ENCODE peak calls at places on chromosomes 13 and 19, in four cellular contexts. C, L, A and Q are unnamed samples.

GRCh38 chr13:72383646-72384045 is 343.8 kb downstream of the MZT1 start:
- DNase-seq in C (no peak), L (no peak), A (no peak), Q (no peak)

GRCh38 chr19:34145741-34146202 is 26.5 kb upstream of the LSM14A start:
- DNase-seq in C (no peak), L (peak), A (no peak), Q (no peak)

GRCh38 chr13:45695198-45695730 is 6.9 kb upstream of the CBY2 start:
- DNase-seq in C (no peak), L (no peak), A (no peak), Q (no peak)

GRCh38 chr13:18628428-18628827 is 553.2 kb downstream of the TUBA3C start:
- DNase-seq in C (no peak), L (no peak), A (peak), Q (no peak)

GRCh38 chr13:110421696-110422395 is 114.8 kb downstream of the COL4A2 start:
- DNase-seq in C (no peak), L (no peak), A (no peak), Q (peak)

GRCh38 chr13:23683084-23683483 is 112.9 kb downstream of the TNFRSF19 start:
- DNase-seq in C (no peak), L (no peak), A (no peak), Q (no peak)

GRCh38 chr13:108322206-108322824 is 52.8 kb downstream of the TNFSF13B start:
- DNase-seq in C (no peak), L (peak), A (no peak), Q (peak)

GRCh38 chr13:78657699-78658629 is 991 bp downstream of the OBI1 start:
- DNase-seq in C (no peak), L (no peak), A (no peak), Q (no peak)

GRCh38 chr13:23644527-23644926 is 74.3 kb downstream of the TNFRSF19 start:
- DNase-seq in C (no peak), L (no peak), A (no peak), Q (no peak)

GRCh38 chr19:6453951-6454565 is 5.5 kb downstream of the SLC25A23 start:
- DNase-seq in C (no peak), L (peak), A (no peak), Q (no peak)

GRCh38 chr19:52200044-52200443 is 10.2 kb downstream of the PPP2R1A start:
- DNase-seq in C (peak), L (no peak), A (no peak), Q (peak)

GRCh38 chr13:74136089-74136658 is 2.0 kb upstream of the KLF12 start:
- DNase-seq in C (peak), L (peak), A (peak), Q (no peak)

GRCh38 chr13:70253411-70253810 is 145.2 kb upstream of the KLHL1 start:
- DNase-seq in C (no peak), L (no peak), A (no peak), Q (no peak)

GRCh38 chr19:40266111-40266510 is 19.0 kb downstream of the AKT2 start:
- DNase-seq in C (peak), L (no peak), A (peak), Q (no peak)

GRCh38 chr19:51777570-51778460 is 16.8 kb downstream of the FPR2 start:
- DNase-seq in C (peak), L (peak), A (peak), Q (peak)

GRCh38 chr13:48817166-48817802 is 158.4 kb upstream of the FNDC3A start:
- DNase-seq in C (no peak), L (no peak), A (no peak), Q (no peak)

GRCh38 chr19:52102782-52103181 is 7.2 kb upstream of the ZNF841 start:
- DNase-seq in C (no peak), L (no peak), A (no peak), Q (no peak)

DNA sequence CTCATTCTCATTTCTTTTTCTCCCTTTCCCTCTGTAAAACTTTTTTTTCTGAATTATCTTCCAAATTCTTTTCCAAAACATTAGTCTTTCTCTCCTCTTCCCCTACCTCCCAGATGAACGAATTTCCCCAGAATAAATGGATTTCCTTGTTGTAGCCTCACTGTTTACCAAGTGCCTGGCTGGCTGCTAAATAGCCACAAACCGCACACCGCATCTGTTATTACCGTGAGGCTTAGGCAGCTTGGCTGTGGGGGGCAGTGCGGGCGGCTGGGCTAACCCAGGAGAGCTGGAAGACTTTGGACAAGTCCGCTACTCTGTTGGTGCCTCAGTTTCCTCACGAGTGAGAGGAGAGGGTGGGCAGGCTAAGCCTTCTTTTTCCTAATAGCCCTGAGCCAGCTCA is 10.7 kb downstream of the IL17D start:
- DNase-seq in C (no peak), L (no peak), A (no peak), Q (no peak)
- H3K27ac ChIP-seq in C (peak), L (no peak), A (no peak), Q (peak)

GRCh38 chr13:111475488-111475887 is 155.0 kb downstream of the TEX29 start:
- DNase-seq in C (no peak), L (no peak), A (no peak), Q (no peak)
- TF ChIP-seq CTCF in C (no peak), L (no peak), A (no peak), Q (no peak)

GRCh38 chr13:98650376-98651107 is 73.6 kb upstream of the STK24 start:
- DNase-seq in C (no peak), L (no peak), A (no peak), Q (no peak)

GRCh38 chr13:98648676-98649075 is 71.8 kb upstream of the STK24 start:
- DNase-seq in C (no peak), L (no peak), A (no peak), Q (no peak)

GRCh38 chr13:98648141-98648540 is 71.2 kb upstream of the STK24 start:
- DNase-seq in C (no peak), L (no peak), A (no peak), Q (no peak)

GRCh38 chr13:98651716-98652115 is 74.8 kb upstream of the STK24 start:
- DNase-seq in C (no peak), L (no peak), A (no peak), Q (no peak)

GRCh38 chr13:98649861-98650260 is 73.0 kb upstream of the STK24 start:
- DNase-seq in C (no peak), L (no peak), A (no peak), Q (no peak)
- H3K27ac ChIP-seq in C (no peak), L (no peak), A (peak), Q (no peak)

GRCh38 chr19:14554382-14554812 is 17.5 kb downstream of the NDUFB7 start:
- DNase-seq in C (no peak), L (no peak), A (no peak), Q (no peak)
- TF ChIP-seq CTCF in C (no peak), L (no peak), A (no peak), Q (no peak)

DNA sequence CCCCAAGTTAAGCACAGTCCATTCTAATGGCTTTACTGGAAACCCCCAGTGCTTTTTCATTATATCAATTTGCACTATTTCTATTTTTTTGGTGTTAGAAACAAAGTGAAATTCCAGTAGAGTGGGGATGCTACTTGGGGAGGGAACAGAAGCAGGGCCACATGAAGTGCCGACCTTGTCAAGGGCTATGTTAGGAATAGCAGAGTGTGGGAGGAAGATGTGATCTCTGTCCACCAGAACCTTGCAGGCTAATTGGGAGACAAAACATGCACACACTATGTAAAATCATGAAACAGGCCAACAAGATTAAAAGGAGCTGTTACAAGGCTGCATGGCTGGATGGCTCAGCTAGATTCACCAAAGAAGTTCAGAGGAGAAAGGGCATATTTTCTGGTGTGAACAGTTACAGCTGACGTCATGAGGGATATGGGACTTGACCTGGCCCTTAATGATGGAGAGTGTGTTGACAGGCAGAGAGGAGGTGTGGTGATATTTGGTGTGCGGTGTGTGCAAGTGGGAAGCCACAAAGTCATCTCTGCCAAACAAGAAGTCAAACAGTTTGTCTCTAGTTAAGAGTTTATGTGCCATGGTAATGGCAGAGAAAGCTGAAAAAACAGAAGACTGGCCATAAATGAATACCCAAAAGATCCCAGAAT is 318.4 kb upstream of the MAB21L1 start:
- DNase-seq in C (no peak), L (no peak), A (no peak), Q (no peak)
- H3K27ac ChIP-seq in C (no peak), L (no peak), A (no peak), Q (no peak)